ENCODE peak calls at places on chromosomes 5 and 9, in seven cellular contexts. A is stimulated activated CD8-positive, alpha-beta memory T cell treated with anti-CD3 and anti-CD28 coated beads, Interleukin-4, amount 100 ng/mL, for 4 hours; S is MV-4-11; B is neural crest cell; W is activated CD4-positive, CD25-positive, alpha-beta regulatory T cell treated with anti-CD3 and anti-CD28 coated beads, Interleukin-2, amount 50 U/mL, for 16 hours; D is iris pigment epithelial cell; R is type B pancreatic cell. K is an unnamed sample.

GRCh38 chr5:146103594-146103993 is 1.8 kb downstream of the PLAC8L1 start:
- DNase-seq in A (no peak), S (peak; percentile 12), B (no peak), W (no peak), D (peak; percentile 41), R (no peak), K (peak; percentile 8)

GRCh38 chr5:159669559-159669958 is 246.7 kb upstream of the ADRA1B start:
- DNase-seq in A (no peak), S (peak; percentile 69), B (no peak), W (no peak), D (peak; percentile 37), R (no peak), K (peak; percentile 4)

GRCh38 chr5:3787604-3788003 is 192.0 kb downstream of the IRX1 start:
- DNase-seq in A (no peak), S (no peak), B (peak; percentile 6), W (no peak), D (no peak), R (no peak), K (no peak)

GRCh38 chr9:4324513-4324912 is 24.6 kb upstream of the GLIS3 start:
- DNase-seq in A (no peak), S (no peak), B (no peak), W (no peak), D (peak; percentile 88), R (no peak), K (peak; percentile 93)

GRCh38 chr9:116155700-116156045 is 2.1 kb downstream of the PAPPA start:
- DNase-seq in A (no peak), S (no peak), B (no peak), W (no peak), D (peak; percentile 59), R (no peak), K (peak; percentile 71)

GRCh38 chr9:114033397-114034103 is 44.5 kb downstream of the AMBP start:
- DNase-seq in A (no peak), S (no peak), B (peak; percentile 53), W (no peak), D (peak; percentile 9), R (peak; percentile 67), K (peak; percentile 16)

GRCh38 chr9:20237686-20238085 is 384.6 kb downstream of the MLLT3 start:
- DNase-seq in A (no peak), S (no peak), B (no peak), W (no peak), D (no peak), R (no peak), K (no peak)

GRCh38 chr5:108461628-108462367 is 79.9 kb upstream of the FBXL17 start:
- DNase-seq in A (no peak), S (peak; percentile 63), B (no peak), W (no peak), D (peak; percentile 73), R (no peak), K (peak; percentile 79)

GRCh38 chr5:115847290-115847689 is 5.6 kb downstream of the AP3S1 start:
- DNase-seq in A (no peak), S (no peak), B (no peak), W (no peak), D (no peak), R (no peak), K (no peak)

GRCh38 chr9:17863213-17863883 is 284.5 kb downstream of the SH3GL2 start:
- DNase-seq in A (no peak), S (no peak), B (no peak), W (no peak), D (no peak), R (no peak), K (no peak)

GRCh38 chr5:1013948-1014301 is 5.3 kb downstream of the NKD2 start:
- DNase-seq in A (no peak), S (no peak), B (no peak), W (no peak), D (no peak), R (no peak), K (no peak)

GRCh38 chr5:176359658-176360057 is 1.9 kb downstream of the KIAA1191 start:
- DNase-seq in A (no peak), S (no peak), B (no peak), W (no peak), D (no peak), R (no peak), K (peak; percentile 62)

GRCh38 chr9:77475641-77476473 is 172.3 kb downstream of the GNA14 start:
- DNase-seq in A (no peak), S (no peak), B (no peak), W (no peak), D (peak; percentile 66), R (no peak), K (peak; percentile 57)

GRCh38 chr9:129221233-129221632 is 43.2 kb upstream of the IER5L start:
- DNase-seq in A (peak; percentile 18), S (peak; percentile 25), B (no peak), W (no peak), D (peak; percentile 16), R (no peak), K (no peak)

GRCh38 chr5:171306785-171307591 is 2.1 kb upstream of the TLX3 start:
- DNase-seq in A (no peak), S (no peak), B (no peak), W (no peak), D (no peak), R (no peak), K (no peak)

GRCh38 chr9:136597965-136598364 is 52.1 kb upstream of the NOTCH1 start:
- DNase-seq in A (no peak), S (no peak), B (peak; percentile 45), W (no peak), D (no peak), R (no peak), K (no peak)

GRCh38 chr9:27888661-27889295 is 315.5 kb upstream of the C9orf72 start:
- DNase-seq in A (no peak), S (no peak), B (peak; percentile 8), W (no peak), D (no peak), R (no peak), K (peak; percentile 1)

GRCh38 chr5:82312373-82312856 is 34.3 kb upstream of the RPS23 start:
- DNase-seq in A (no peak), S (peak; percentile 60), B (peak; percentile 73), W (no peak), D (peak; percentile 81), R (no peak), K (peak; percentile 82)

GRCh38 chr9:133184971-133185370 is 21.3 kb upstream of the GBGT1 start:
- DNase-seq in A (no peak), S (peak; percentile 80), B (peak; percentile 26), W (no peak), D (peak; percentile 80), R (no peak), K (peak; percentile 70)

GRCh38 chr5:56088967-56089829 is 94.4 kb upstream of the IL6ST start:
- DNase-seq in A (no peak), S (no peak), B (no peak), W (no peak), D (peak; percentile 77), R (no peak), K (peak; percentile 96)

GRCh38 chr9:123775885-123776284 is 154.0 kb downstream of the DENND1A start:
- DNase-seq in A (no peak), S (no peak), B (no peak), W (no peak), D (no peak), R (no peak), K (no peak)

GRCh38 chr9:125106285-125106893 is 36.9 kb downstream of the SCAI start:
- DNase-seq in A (no peak), S (no peak), B (no peak), W (no peak), D (peak; percentile 91), R (no peak), K (peak; percentile 41)

GRCh38 chr9:114925039-114925438 is 5.4 kb downstream of the TNFSF8 start:
- DNase-seq in A (no peak), S (no peak), B (no peak), W (no peak), D (no peak), R (no peak), K (no peak)

K was measured in fibroblast of mammary gland.